ENCODE peak calls at places on chromosomes 11 and 22, in five cellular contexts. Z is neural progenitor cell, N is HL-60, P is mammary epithelial cell, X is heart right ventricle. M is an unnamed sample.

GRCh38 chr11:31987118-31988005 is 103.5 kb upstream of the RCN1 start:
- DNase-seq in Z (peak; percentile 83), N (no peak), P (no peak), X (no peak), M (no peak)

GRCh38 chr11:114321621-114322257 is 25.5 kb downstream of the NNMT start:
- DNase-seq in Z (no peak), N (no peak), P (peak; percentile 76), X (no peak), M (no peak)

GRCh38 chr22:48520888-48521600 is 1306.6 kb downstream of the BRD1 start:
- DNase-seq in Z (no peak), N (no peak), P (no peak), X (no peak), M (no peak)

GRCh38 chr22:30763815-30764686 is 69.4 kb downstream of the OSBP2 start:
- DNase-seq in Z (peak; percentile 88), N (peak; percentile 6), P (peak; percentile 83), X (peak; percentile 60), M (peak; percentile 10)

GRCh38 chr11:127859941-127860354 is 727.4 kb downstream of the ETS1 start:
- DNase-seq in Z (no peak), N (no peak), P (peak; percentile 46), X (peak; percentile 4), M (no peak)

GRCh38 chr22:28381427-28382167 is 298.0 kb downstream of the TTC28 start:
- DNase-seq in Z (no peak), N (no peak), P (no peak), X (no peak), M (no peak)

GRCh38 chr11:117412653-117413275 is 85.1 kb downstream of the CEP164 start:
- DNase-seq in Z (no peak), N (no peak), P (no peak), X (no peak), M (no peak)

GRCh38 chr22:24185501-24186351 is 4.4 kb downstream of the SUSD2 start:
- DNase-seq in Z (no peak), N (no peak), P (no peak), X (no peak), M (no peak)

GRCh38 chr11:29343465-29344333 is 673.1 kb downstream of the KCNA4 start:
- DNase-seq in Z (peak; percentile 73), N (peak; percentile 14), P (peak; percentile 40), X (peak; percentile 5), M (no peak)

DNA sequence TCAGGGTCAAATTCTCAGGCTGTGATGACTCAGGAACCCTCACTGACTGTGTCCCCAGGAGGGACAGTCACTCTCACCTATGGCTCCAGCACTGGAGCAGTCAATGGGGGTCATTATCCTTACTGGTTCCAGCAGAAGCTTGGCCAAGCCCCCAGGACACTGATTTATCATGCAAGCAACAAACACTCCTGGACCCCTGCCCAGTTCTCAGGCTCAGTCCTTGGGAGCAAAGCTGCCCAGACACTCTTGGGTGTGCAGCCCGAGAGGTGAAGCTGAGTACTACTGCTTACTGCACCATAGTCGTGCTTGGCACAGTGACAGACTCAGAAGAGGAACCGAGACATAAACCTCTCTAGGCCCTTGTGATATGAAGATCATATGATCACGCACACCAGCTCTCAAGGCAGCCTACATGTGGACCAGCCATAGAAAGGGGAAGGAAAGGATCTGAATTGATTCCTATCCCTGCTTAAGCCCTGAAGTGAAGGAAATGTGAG is 58.2 kb downstream of the ZNF280B start:
- DNase-seq in Z (no peak), N (peak; percentile 29), P (no peak), X (peak; percentile 5), M (no peak)
- H3K27me3 ChIP-seq in Z (peaks cover 100% of the 10 kb centered on the region), N (peaks cover 2% of the 10 kb centered on the region), P (no peaks in the 10 kb centered on the region), X (peaks cover 13% of the 10 kb centered on the region), M (peaks cover 16% of the 10 kb centered on the region)

GRCh38 chr11:47436726-47437125 is 10.5 kb upstream of the PSMC3 start:
- DNase-seq in Z (no peak), N (no peak), P (no peak), X (no peak), M (no peak)

GRCh38 chr11:47433157-47433556 is 6.9 kb upstream of the PSMC3 start:
- DNase-seq in Z (no peak), N (no peak), P (no peak), X (no peak), M (no peak)

GRCh38 chr11:47435687-47436086 is 9.4 kb upstream of the PSMC3 start:
- DNase-seq in Z (no peak), N (no peak), P (no peak), X (no peak), M (no peak)

GRCh38 chr11:47431356-47432083 is 5.3 kb upstream of the PSMC3 start:
- DNase-seq in Z (no peak), N (no peak), P (no peak), X (no peak), M (no peak)

GRCh38 chr11:47433991-47434786 is 8.0 kb upstream of the PSMC3 start:
- DNase-seq in Z (no peak), N (no peak), P (no peak), X (no peak), M (no peak)
- H3K27ac ChIP-seq in Z (no peak overlapping the region), N (no peak overlapping the region), P (no peak overlapping the region), X (peak overlapping the region; percentile 71), M (no peak overlapping the region)

GRCh38 chr22:19718255-19719054 is 4.2 kb downstream of the SEPTIN5 start:
- DNase-seq in Z (no peak), N (no peak), P (no peak), X (no peak), M (no peak)

GRCh38 chr22:19717691-19718254 is 3.5 kb downstream of the SEPTIN5 start:
- DNase-seq in Z (peak; percentile 79), N (peak; percentile 66), P (peak; percentile 55), X (peak; percentile 72), M (peak; percentile 74)

GRCh38 chr22:19716041-19716828 is 1.9 kb downstream of the SEPTIN5 start:
- DNase-seq in Z (no peak), N (no peak), P (no peak), X (no peak), M (no peak)

GRCh38 chr22:19716829-19717105 is 2.5 kb downstream of the SEPTIN5 start:
- DNase-seq in Z (no peak), N (no peak), P (no peak), X (no peak), M (no peak)

DNA sequence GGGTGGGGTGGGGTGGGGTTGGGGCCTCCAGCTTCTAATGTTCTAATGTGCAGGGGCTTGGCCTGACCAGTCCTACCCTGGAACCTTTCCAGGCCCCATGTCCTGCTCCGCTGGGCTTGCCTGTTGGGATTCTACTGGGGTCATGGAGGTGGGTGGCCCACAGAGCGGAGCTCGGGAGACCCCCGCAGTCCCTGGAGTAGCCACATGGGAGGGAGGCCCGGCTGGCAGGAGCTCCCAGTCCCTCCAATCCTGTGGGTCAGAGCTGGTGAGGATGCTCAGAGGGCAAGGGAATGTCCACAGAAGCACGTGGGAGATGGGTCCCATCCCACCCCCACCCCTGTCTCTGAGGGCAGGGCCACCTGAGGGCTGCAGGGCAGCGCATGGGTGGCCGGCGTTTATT is 2.9 kb downstream of the SEPTIN5 start:
- DNase-seq in Z (no peak), N (no peak), P (no peak), X (no peak), M (no peak)
- H3K27me3 ChIP-seq in Z (peaks cover 100% of the 10 kb centered on the region), N (no peaks in the 10 kb centered on the region), P (no peaks in the 10 kb centered on the region), X (peaks cover 70% of the 10 kb centered on the region), M (peaks cover 56% of the 10 kb centered on the region)

DNA sequence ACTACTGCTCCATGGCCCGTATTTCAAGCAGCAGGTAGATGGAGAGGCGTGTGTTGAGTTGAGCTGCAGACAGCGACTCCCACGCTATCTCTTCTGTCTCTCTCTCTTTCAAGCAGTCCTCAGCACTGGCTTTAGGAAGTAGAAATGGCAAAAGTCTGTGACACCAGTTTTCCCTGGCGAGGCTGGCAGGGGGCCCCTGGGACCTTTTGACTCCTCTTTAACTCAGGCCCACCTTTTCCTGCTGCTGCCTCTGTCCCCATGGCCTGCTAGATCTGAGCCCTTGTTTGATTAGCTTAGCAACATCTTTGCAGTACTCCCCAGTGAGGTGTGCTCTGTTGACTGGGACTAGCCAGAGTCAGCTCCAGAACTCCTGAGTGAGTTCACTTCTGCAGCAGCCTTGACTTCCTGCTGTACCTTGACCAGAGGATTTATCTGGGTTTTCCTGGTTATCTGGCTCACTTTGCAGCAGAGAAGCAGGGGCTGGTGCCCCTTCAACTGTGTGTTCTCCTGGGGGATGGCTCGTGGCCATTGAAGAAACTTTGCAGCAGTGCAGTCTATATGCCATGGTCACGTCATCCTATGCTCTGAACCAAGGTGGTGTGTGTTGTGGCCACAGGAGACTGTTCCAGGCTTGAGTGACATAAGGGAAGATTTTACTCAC is 183.9 kb downstream of the DBX1 start:
- DNase-seq in Z (no peak), N (no peak), P (no peak), X (no peak), M (no peak)
- H3K27ac ChIP-seq in Z (no peak overlapping the region), N (no peak overlapping the region), P (no peak overlapping the region), X (no peak overlapping the region), M (no peak overlapping the region)

M was measured in CD4-positive, alpha-beta T cell.